ENCODE peak calls at places on chromosomes 2 and 18, in ten cellular contexts. J, C, I, U, Y, Z, W, T, G and B are unnamed samples.

GRCh38 chr2:48016620-48017019 is 110.3 kb upstream of the FBXO11 start:
- DNase-seq in J (no peak), C (no peak), I (no peak), U (no peak), Y (no peak), Z (no peak), W (peak), T (no peak), G (peak), B (no peak)

GRCh38 chr18:7133181-7133580 is 15.6 kb upstream of the LAMA1 start:
- DNase-seq in J (no peak), C (no peak), I (no peak), U (no peak), Y (peak), Z (no peak), W (no peak), T (no peak), G (no peak), B (no peak)

GRCh38 chr2:157574165-157574564 is 54.5 kb downstream of the ACVR1C start:
- DNase-seq in J (no peak), C (no peak), I (no peak), U (no peak), Y (no peak), Z (no peak), W (no peak), T (no peak), G (no peak), B (no peak)

GRCh38 chr2:47654790-47655562 is 128.0 kb upstream of the MSH6 start:
- DNase-seq in J (no peak), C (no peak), I (no peak), U (peak), Y (no peak), Z (no peak), W (no peak), T (no peak), G (peak), B (no peak)

GRCh38 chr2:206164261-206164862 is 4.7 kb downstream of the EEF1B2 start:
- DNase-seq in J (no peak), C (peak), I (no peak), U (peak), Y (no peak), Z (no peak), W (no peak), T (no peak), G (peak), B (no peak)

GRCh38 chr2:59249441-59250330 is 1008.6 kb upstream of the FANCL start:
- DNase-seq in J (no peak), C (no peak), I (no peak), U (no peak), Y (no peak), Z (no peak), W (no peak), T (no peak), G (no peak), B (no peak)

GRCh38 chr2:95158891-95159619 is 593 bp downstream of the ZNF514 start:
- DNase-seq in J (no peak), C (no peak), I (peak), U (peak), Y (peak), Z (peak), W (no peak), T (peak), G (peak), B (no peak)

GRCh38 chr2:227415538-227416424 is 28.0 kb upstream of the SCYGR1 start:
- DNase-seq in J (peak), C (peak), I (no peak), U (no peak), Y (peak), Z (no peak), W (no peak), T (peak), G (no peak), B (no peak)

GRCh38 chr2:95526360-95527341 is 42.1 kb upstream of the TRIM43B start:
- DNase-seq in J (peak), C (no peak), I (peak), U (peak), Y (peak), Z (peak), W (peak), T (peak), G (peak), B (peak)

GRCh38 chr2:100832885-100833284 is 12.9 kb downstream of the NPAS2 start:
- DNase-seq in J (no peak), C (no peak), I (no peak), U (no peak), Y (peak), Z (no peak), W (no peak), T (no peak), G (no peak), B (no peak)

GRCh38 chr2:107776333-107776732 is 50.4 kb upstream of the RGPD4 start:
- DNase-seq in J (no peak), C (no peak), I (no peak), U (no peak), Y (no peak), Z (no peak), W (no peak), T (no peak), G (no peak), B (no peak)

GRCh38 chr2:201116959-201117734 is 1.2 kb downstream of the CFLAR start:
- DNase-seq in J (peak), C (peak), I (peak), U (peak), Y (peak), Z (no peak), W (peak), T (no peak), G (peak), B (no peak)

GRCh38 chr2:240918258-240919091 is 12.3 kb downstream of the CROCC2 start:
- DNase-seq in J (no peak), C (no peak), I (peak), U (peak), Y (peak), Z (no peak), W (no peak), T (peak), G (no peak), B (no peak)

GRCh38 chr2:11941201-11942041 is 195.0 kb downstream of the LPIN1 start:
- DNase-seq in J (no peak), C (no peak), I (no peak), U (no peak), Y (no peak), Z (no peak), W (no peak), T (no peak), G (no peak), B (no peak)

GRCh38 chr18:23330423-23330822 is 122.7 kb upstream of the RIOK3 start:
- DNase-seq in J (no peak), C (no peak), I (no peak), U (peak), Y (no peak), Z (no peak), W (no peak), T (no peak), G (no peak), B (no peak)

GRCh38 chr18:10518595-10519273 is 7.1 kb upstream of the NAPG start:
- DNase-seq in J (no peak), C (no peak), I (no peak), U (no peak), Y (peak), Z (no peak), W (no peak), T (no peak), G (no peak), B (no peak)

GRCh38 chr2:29053680-29054400 is 20.5 kb downstream of the PCARE start:
- DNase-seq in J (no peak), C (no peak), I (no peak), U (no peak), Y (peak), Z (no peak), W (peak), T (no peak), G (no peak), B (no peak)

GRCh38 chr2:121888189-121888557 is 132.7 kb downstream of the TSN start:
- DNase-seq in J (peak), C (no peak), I (no peak), U (no peak), Y (no peak), Z (no peak), W (peak), T (no peak), G (peak), B (no peak)

GRCh38 chr2:190713476-190713875 is 64.6 kb downstream of the NAB1 start:
- DNase-seq in J (no peak), C (no peak), I (no peak), U (no peak), Y (no peak), Z (no peak), W (no peak), T (no peak), G (no peak), B (no peak)

GRCh38 chr2:5111581-5111980 is 580.6 kb upstream of the SOX11 start:
- DNase-seq in J (no peak), C (no peak), I (no peak), U (no peak), Y (no peak), Z (no peak), W (no peak), T (no peak), G (no peak), B (no peak)

GRCh38 chr2:181183878-181184553 is 203.6 kb downstream of the UBE2E3 start:
- DNase-seq in J (no peak), C (no peak), I (no peak), U (peak), Y (no peak), Z (no peak), W (no peak), T (no peak), G (no peak), B (no peak)

GRCh38 chr2:69242651-69243051 is 144.4 kb downstream of the GFPT1 start:
- DNase-seq in J (no peak), C (no peak), I (no peak), U (no peak), Y (no peak), Z (no peak), W (no peak), T (no peak), G (no peak), B (no peak)

GRCh38 chr2:205463626-205464025 is 218.7 kb upstream of the NRP2 start:
- DNase-seq in J (no peak), C (no peak), I (no peak), U (no peak), Y (no peak), Z (no peak), W (no peak), T (no peak), G (peak), B (no peak)

GRCh38 chr18:43559507-43559906 is 282.2 kb upstream of the SYT4 start:
- DNase-seq in J (no peak), C (no peak), I (no peak), U (no peak), Y (no peak), Z (no peak), W (no peak), T (peak), G (no peak), B (no peak)

GRCh38 chr18:43563780-43564179 is 286.5 kb upstream of the SYT4 start:
- DNase-seq in J (no peak), C (peak), I (peak), U (no peak), Y (no peak), Z (no peak), W (no peak), T (no peak), G (peak), B (no peak)
- TF ChIP-seq CTCF in J (peak), C (peak), I (peak), U (no peak), Y (no peak), Z (no peak), W (peak), T (peak), G (peak), B (no peak)

DNA sequence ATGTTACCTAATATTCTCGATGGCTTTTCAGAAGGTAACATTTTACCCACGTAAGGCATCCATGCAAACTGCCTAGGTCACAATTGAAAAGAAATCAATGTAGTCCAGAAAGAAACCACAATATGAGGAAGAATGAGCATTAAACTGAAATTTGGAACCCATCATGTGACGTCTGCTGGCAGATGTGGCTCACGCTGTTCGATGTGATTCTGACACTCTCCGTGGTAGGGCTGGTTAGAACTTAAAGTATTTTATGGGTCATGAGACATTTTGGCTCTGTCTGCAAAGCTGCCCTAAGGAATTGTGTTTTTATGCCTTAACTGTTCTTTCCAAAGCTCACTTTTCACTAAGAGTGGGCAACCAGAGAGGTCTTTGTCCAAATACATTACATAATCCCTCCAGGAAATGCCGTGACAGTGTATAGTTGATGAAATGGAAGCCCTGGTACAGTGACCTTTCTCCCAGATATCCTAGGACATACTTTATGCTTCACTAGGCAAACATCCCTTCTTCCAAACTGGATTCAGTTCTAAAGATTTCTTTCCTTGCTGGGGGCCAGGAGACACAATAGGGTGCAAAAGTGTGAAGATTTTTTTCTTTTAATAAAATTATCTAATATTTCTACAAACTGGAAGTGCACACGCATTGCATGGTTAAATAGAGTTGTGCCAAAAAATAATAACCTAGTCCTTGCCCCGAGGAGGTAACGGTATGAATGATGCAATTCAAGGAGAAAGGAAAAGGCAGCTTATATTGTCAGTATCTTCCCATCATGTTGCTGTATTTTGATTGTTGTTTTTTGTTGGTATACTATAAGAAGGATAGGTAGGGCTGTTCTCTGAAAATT is 119.0 kb downstream of the AQP4 start:
- DNase-seq in J (no peak), C (peak), I (no peak), U (no peak), Y (no peak), Z (no peak), W (no peak), T (no peak), G (no peak), B (no peak)
- TF ChIP-seq CTCF in J (no peak), C (no peak), I (no peak), U (no peak), Y (no peak), Z (no peak), W (no peak), T (no peak), G (no peak), B (no peak)

DNA sequence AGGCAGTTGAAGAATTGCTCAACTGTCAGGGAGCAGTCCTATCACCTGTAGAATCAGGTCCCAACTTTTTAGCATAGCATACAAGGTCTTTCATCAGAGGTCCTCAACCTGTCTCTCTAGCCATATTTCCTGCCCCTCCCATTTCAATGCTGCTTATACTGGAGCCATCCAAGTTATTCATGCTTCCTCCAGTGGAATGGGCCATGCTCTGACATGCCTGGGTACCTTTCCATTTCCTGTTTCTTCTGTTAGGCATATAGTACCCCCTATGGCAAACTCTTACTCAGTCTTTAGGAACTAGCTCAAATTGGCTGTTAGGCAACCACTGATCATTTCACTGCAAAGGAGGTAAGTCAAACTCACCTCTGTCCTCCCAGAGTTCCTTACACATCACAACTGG is 51.0 kb upstream of the ABCA12 start:
- DNase-seq in J (peak), C (no peak), I (no peak), U (no peak), Y (no peak), Z (no peak), W (no peak), T (no peak), G (no peak), B (no peak)
- TF ChIP-seq CTCF in J (peak), C (no peak), I (no peak), U (no peak), Y (no peak), Z (no peak), W (no peak), T (no peak), G (no peak), B (no peak)

GRCh38 chr2:231487197-231487596 is 22.9 kb upstream of the NCL start:
- DNase-seq in J (no peak), C (no peak), I (no peak), U (no peak), Y (peak), Z (no peak), W (no peak), T (no peak), G (no peak), B (no peak)

GRCh38 chr2:231479455-231479854 is 15.2 kb upstream of the NCL start:
- DNase-seq in J (no peak), C (no peak), I (no peak), U (no peak), Y (no peak), Z (no peak), W (no peak), T (no peak), G (no peak), B (no peak)

GRCh38 chr2:231482806-231483391 is 18.6 kb upstream of the NCL start:
- DNase-seq in J (peak), C (no peak), I (peak), U (peak), Y (peak), Z (peak), W (no peak), T (peak), G (peak), B (peak)

GRCh38 chr2:231480781-231481180 is 16.5 kb upstream of the NCL start:
- DNase-seq in J (no peak), C (no peak), I (no peak), U (no peak), Y (no peak), Z (no peak), W (no peak), T (no peak), G (no peak), B (no peak)

DNA sequence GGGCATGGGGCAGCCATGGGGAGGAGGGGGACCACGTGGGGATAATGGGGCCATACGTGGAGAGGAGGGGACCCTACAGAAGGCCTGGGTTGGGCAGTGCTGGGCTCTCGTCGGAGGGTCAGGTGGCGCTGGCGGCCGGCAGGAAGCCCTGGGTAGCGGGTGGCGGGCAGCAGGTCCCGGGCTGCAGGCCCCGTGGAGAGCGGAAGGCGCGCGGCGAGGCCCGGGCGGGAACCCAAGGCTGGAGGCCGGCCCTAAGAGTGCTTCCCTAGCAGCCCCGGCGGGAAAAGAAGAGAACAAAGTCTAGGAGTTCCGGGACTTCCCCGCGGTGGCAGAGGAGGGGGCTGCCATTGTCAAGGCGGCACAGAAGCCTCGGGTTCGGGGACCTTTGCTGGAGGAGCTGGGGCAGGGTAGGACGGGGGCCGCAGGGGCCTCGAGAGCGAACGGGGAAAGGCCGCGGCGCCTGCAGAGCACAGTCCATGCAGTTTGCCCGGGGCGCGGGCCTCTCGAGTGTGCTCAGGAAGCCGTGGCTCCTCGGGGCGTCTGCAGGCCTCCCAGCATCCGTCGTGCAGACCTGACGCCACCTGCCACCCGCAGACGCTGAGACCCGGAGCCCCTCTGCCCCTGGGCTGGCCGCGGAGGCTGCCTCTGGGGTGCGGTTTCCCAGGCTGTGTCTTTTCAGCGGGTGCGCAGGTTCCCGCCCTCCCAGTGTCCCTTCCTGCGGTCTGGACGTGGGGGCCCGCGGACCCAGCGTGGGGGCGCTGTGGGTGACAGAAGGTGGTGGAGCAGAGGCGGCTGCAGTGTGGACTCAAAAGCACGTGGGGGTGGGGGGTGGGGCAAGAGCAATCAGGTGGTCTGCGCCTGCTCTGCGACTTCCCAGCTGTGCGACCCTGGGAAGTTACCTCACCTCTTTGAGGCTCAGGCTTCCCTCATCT is 19.4 kb upstream of the NCL start:
- DNase-seq in J (no peak), C (no peak), I (no peak), U (peak), Y (peak), Z (peak), W (no peak), T (peak), G (peak), B (no peak)
- TF ChIP-seq CTCF in J (no peak), C (no peak), I (no peak), U (no peak), Y (no peak), Z (no peak), W (no peak), T (no peak), G (no peak), B (no peak)